ENCODE peak calls at places on chromosome 9, in ten cellular contexts. U, N, J, O, W, T, Z, F, M and P are unnamed samples.

GRCh38 chr9:100324594-100325200 is 28.0 kb downstream of the TEX10 start:
- DNase-seq in U (no peak), N (no peak), J (no peak), O (peak; percentile 15), W (no peak), T (no peak), Z (no peak), F (peak; percentile 8), M (no peak), P (peak; percentile 30)

GRCh38 chr9:78278177-78278777 is 18.6 kb upstream of the PSAT1 start:
- DNase-seq in U (peak; percentile 48), N (no peak), J (no peak), O (no peak), W (no peak), T (no peak), Z (no peak), F (no peak), M (no peak), P (no peak)

GRCh38 chr9:130193119-130193518 is 20.9 kb downstream of the NCS1 start:
- DNase-seq in U (no peak), N (no peak), J (no peak), O (no peak), W (no peak), T (no peak), Z (no peak), F (no peak), M (no peak), P (no peak)

GRCh38 chr9:83962165-83962564 is 17.9 kb downstream of the HNRNPK start:
- DNase-seq in U (no peak), N (no peak), J (no peak), O (no peak), W (no peak), T (no peak), Z (no peak), F (no peak), M (no peak), P (no peak)

GRCh38 chr9:76374702-76375543 is 19.3 kb downstream of the RFK start:
- DNase-seq in U (peak; percentile 63), N (peak; percentile 66), J (no peak), O (peak; percentile 82), W (no peak), T (no peak), Z (peak; percentile 23), F (no peak), M (peak; percentile 84), P (peak; percentile 68)

GRCh38 chr9:103707181-103707580 is 386.9 kb upstream of the SMC2 start:
- DNase-seq in U (no peak), N (no peak), J (no peak), O (no peak), W (no peak), T (no peak), Z (no peak), F (no peak), M (no peak), P (no peak)

GRCh38 chr9:114006931-114007691 is 71.0 kb downstream of the AMBP start:
- DNase-seq in U (no peak), N (no peak), J (peak; percentile 7), O (no peak), W (peak; percentile 78), T (no peak), Z (peak; percentile 1), F (no peak), M (peak; percentile 23), P (no peak)

GRCh38 chr9:126697350-126697749 is 83.6 kb downstream of the LMX1B start:
- DNase-seq in U (no peak), N (no peak), J (no peak), O (no peak), W (no peak), T (no peak), Z (no peak), F (no peak), M (peak; percentile 36), P (no peak)

GRCh38 chr9:16611969-16612368 is 258.5 kb downstream of the BNC2 start:
- DNase-seq in U (peak; percentile 50), N (no peak), J (no peak), O (no peak), W (no peak), T (no peak), Z (no peak), F (no peak), M (no peak), P (peak; percentile 56)

GRCh38 chr9:16615451-16615850 is 255.0 kb downstream of the BNC2 start:
- DNase-seq in U (no peak), N (no peak), J (no peak), O (no peak), W (no peak), T (no peak), Z (no peak), F (no peak), M (no peak), P (no peak)

GRCh38 chr9:16611001-16611400 is 259.5 kb downstream of the BNC2 start:
- DNase-seq in U (no peak), N (no peak), J (no peak), O (no peak), W (no peak), T (no peak), Z (no peak), F (no peak), M (no peak), P (peak; percentile 24)

GRCh38 chr9:16612627-16613026 is 257.8 kb downstream of the BNC2 start:
- DNase-seq in U (no peak), N (no peak), J (no peak), O (no peak), W (no peak), T (no peak), Z (no peak), F (no peak), M (no peak), P (no peak)

GRCh38 chr9:16613605-16614004 is 256.9 kb downstream of the BNC2 start:
- DNase-seq in U (no peak), N (no peak), J (no peak), O (no peak), W (no peak), T (no peak), Z (no peak), F (no peak), M (no peak), P (no peak)
- TF ChIP-seq CTCF in U (no peak), N (no peak), J (no peak), O (no peak), W (no peak), T (no peak), Z (no peak), F (no peak), M (no peak), P (no peak)

GRCh38 chr9:97854696-97855485 is 1.9 kb downstream of the FOXE1 start:
- DNase-seq in U (no peak), N (peak; percentile 23), J (no peak), O (no peak), W (no peak), T (peak; percentile 66), Z (no peak), F (no peak), M (no peak), P (no peak)

GRCh38 chr9:97855486-97855875 is 2.5 kb downstream of the FOXE1 start:
- DNase-seq in U (no peak), N (no peak), J (no peak), O (no peak), W (no peak), T (no peak), Z (no peak), F (no peak), M (no peak), P (no peak)

GRCh38 chr9:97853056-97853843 is at the start of gene FOXE1:
- DNase-seq in U (no peak), N (peak; percentile 50), J (no peak), O (no peak), W (no peak), T (peak; percentile 81), Z (no peak), F (peak; percentile 46), M (no peak), P (no peak)

GRCh38 chr9:97852399-97853055 is 499 bp upstream of the FOXE1 start:
- DNase-seq in U (no peak), N (no peak), J (no peak), O (no peak), W (no peak), T (no peak), Z (no peak), F (no peak), M (no peak), P (no peak)

GRCh38 chr9:97853844-97854695 is 1.0 kb downstream of the FOXE1 start:
- DNase-seq in U (no peak), N (peak; percentile 63), J (no peak), O (no peak), W (no peak), T (peak; percentile 77), Z (peak; percentile 60), F (peak; percentile 69), M (no peak), P (no peak)
- TF ChIP-seq CTCF in U (no peak), N (peak; percentile 26), J (peak; percentile 56), O (no peak), W (no peak), T (no peak), Z (peak; percentile 46), F (peak; percentile 9), M (no peak), P (no peak)

GRCh38 chr9:86893811-86894490 is 53.4 kb downstream of the GAS1 start:
- DNase-seq in U (no peak), N (no peak), J (no peak), O (no peak), W (no peak), T (peak; percentile 56), Z (no peak), F (no peak), M (no peak), P (no peak)
- TF ChIP-seq CTCF in U (peak; percentile 4), N (no peak), J (no peak), O (peak; percentile 19), W (no peak), T (peak; percentile 53), Z (no peak), F (no peak), M (no peak), P (no peak)

GRCh38 chr9:34928921-34929320 is 29.2 kb upstream of the PHF24 start:
- DNase-seq in U (no peak), N (no peak), J (no peak), O (no peak), W (no peak), T (peak; percentile 26), Z (no peak), F (no peak), M (no peak), P (no peak)

GRCh38 chr9:34927061-34927460 is 31.0 kb upstream of the PHF24 start:
- DNase-seq in U (no peak), N (no peak), J (no peak), O (no peak), W (no peak), T (no peak), Z (no peak), F (no peak), M (no peak), P (no peak)

DNA sequence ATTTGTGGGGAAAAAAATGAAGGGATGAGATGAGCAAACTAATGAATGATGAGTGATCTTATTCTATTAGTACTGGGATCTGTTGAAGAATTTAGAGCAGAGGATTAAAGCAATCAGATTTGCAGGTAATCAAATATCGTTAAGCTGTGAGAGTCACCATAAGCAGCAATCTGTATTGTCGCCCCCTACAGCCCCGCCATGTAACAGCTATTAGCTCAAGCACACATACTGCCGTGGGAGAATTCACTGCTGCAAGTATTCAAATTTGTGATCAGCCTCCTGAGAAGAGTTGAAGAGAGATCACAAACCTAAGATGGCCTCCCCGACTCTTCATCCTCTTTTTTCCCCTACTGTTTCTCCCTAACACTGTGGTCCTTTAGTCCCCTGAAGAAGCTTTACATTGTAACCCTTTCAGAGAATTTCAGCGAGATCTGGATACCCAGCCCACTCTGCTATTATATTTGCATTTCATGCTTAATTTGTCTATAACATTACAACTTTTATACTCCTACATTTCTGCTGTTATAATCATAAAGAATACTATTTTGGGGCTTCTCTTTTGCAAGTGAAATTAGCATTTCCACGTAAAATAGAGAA is 28.5 kb upstream of the PHF24 start:
- DNase-seq in U (no peak), N (peak; percentile 53), J (no peak), O (no peak), W (no peak), T (peak; percentile 66), Z (peak; percentile 55), F (peak; percentile 53), M (no peak), P (no peak)
- TF ChIP-seq CTCF in U (peak; percentile 59), N (peak; percentile 63), J (peak; percentile 79), O (peak; percentile 61), W (no peak), T (peak; percentile 81), Z (peak; percentile 58), F (peak; percentile 64), M (no peak), P (peak; percentile 44)